ENCODE peak calls at places on chromosomes 13 and 19, in ten cellular contexts. L, E, M, T, Q, I, N, O, S and B are unnamed samples.

GRCh38 chr13:33321686-33322473 is 36.3 kb upstream of the STARD13 start:
- DNase-seq in L (no peak), E (peak; percentile 58), M (no peak), T (no peak), Q (no peak), I (no peak), N (no peak), O (no peak), S (no peak), B (no peak)

GRCh38 chr13:33610471-33611015 is 207.4 kb upstream of the RFC3 start:
- DNase-seq in L (peak; percentile 14), E (peak; percentile 35), M (no peak), T (no peak), Q (no peak), I (no peak), N (no peak), O (peak; percentile 95), S (peak; percentile 60), B (peak; percentile 82)

GRCh38 chr13:35926859-35927530 is 204.2 kb downstream of the DCLK1 start:
- DNase-seq in L (no peak), E (peak; percentile 17), M (peak; percentile 53), T (peak; percentile 33), Q (no peak), I (no peak), N (no peak), O (no peak), S (no peak), B (no peak)

GRCh38 chr19:48255376-48256303 is at the start of gene CARD8:
- DNase-seq in L (peak; percentile 43), E (peak; percentile 92), M (peak; percentile 93), T (peak; percentile 35), Q (peak; percentile 65), I (peak; percentile 87), N (peak; percentile 92), O (peak; percentile 88), S (peak; percentile 79), B (peak; percentile 92)

GRCh38 chr13:62085337-62085736 is 669.7 kb upstream of the PCDH20 start:
- DNase-seq in L (no peak), E (no peak), M (no peak), T (no peak), Q (no peak), I (no peak), N (no peak), O (no peak), S (no peak), B (no peak)

GRCh38 chr19:41612483-41612882 is 14.4 kb downstream of the CEACAM4 start:
- DNase-seq in L (no peak), E (no peak), M (no peak), T (no peak), Q (no peak), I (no peak), N (no peak), O (no peak), S (no peak), B (peak; percentile 44)

GRCh38 chr13:85525411-85525810 is 273.8 kb downstream of the SLITRK6 start:
- DNase-seq in L (no peak), E (no peak), M (no peak), T (no peak), Q (no peak), I (no peak), N (no peak), O (no peak), S (no peak), B (no peak)

GRCh38 chr13:98570929-98571372 is 6.0 kb downstream of the STK24 start:
- DNase-seq in L (no peak), E (no peak), M (no peak), T (no peak), Q (no peak), I (peak; percentile 49), N (peak; percentile 87), O (peak; percentile 77), S (no peak), B (no peak)

GRCh38 chr19:47124937-47125668 is 5.5 kb upstream of the SAE1 start:
- DNase-seq in L (no peak), E (peak; percentile 82), M (peak; percentile 84), T (no peak), Q (no peak), I (peak; percentile 86), N (peak; percentile 74), O (peak; percentile 78), S (peak; percentile 32), B (no peak)

GRCh38 chr13:95301135-95301946 is at the start of gene ABCC4:
- DNase-seq in L (no peak), E (peak; percentile 77), M (peak; percentile 68), T (no peak), Q (peak; percentile 27), I (peak; percentile 90), N (peak; percentile 72), O (peak; percentile 51), S (peak; percentile 92), B (peak; percentile 78)

GRCh38 chr13:46668302-46668720 is 115.3 kb downstream of the LRCH1 start:
- DNase-seq in L (no peak), E (peak; percentile 95), M (peak; percentile 94), T (no peak), Q (peak; percentile 76), I (no peak), N (peak; percentile 18), O (no peak), S (no peak), B (peak; percentile 35)

GRCh38 chr19:3179739-3180293 is 1.2 kb downstream of the S1PR4 start:
- DNase-seq in L (no peak), E (no peak), M (no peak), T (no peak), Q (no peak), I (no peak), N (peak; percentile 34), O (no peak), S (no peak), B (no peak)

GRCh38 chr13:39506559-39507390 is 96.2 kb downstream of the LHFPL6 start:
- DNase-seq in L (no peak), E (no peak), M (peak; percentile 18), T (no peak), Q (peak; percentile 57), I (no peak), N (peak; percentile 51), O (no peak), S (no peak), B (no peak)

GRCh38 chr13:110225007-110225406 is 82.0 kb downstream of the COL4A1 start:
- DNase-seq in L (no peak), E (no peak), M (no peak), T (no peak), Q (no peak), I (no peak), N (no peak), O (no peak), S (no peak), B (no peak)
- H3K27ac ChIP-seq in L (peak overlapping the region; percentile 72), E (no peak overlapping the region), M (no peak overlapping the region), T (no peak overlapping the region), Q (no peak overlapping the region), I (no peak overlapping the region), N (no peak overlapping the region), O (no peak overlapping the region), S (no peak overlapping the region), B (peak overlapping the region; percentile 21)

GRCh38 chr19:7676854-7677253 is at the start of gene MCEMP1:
- DNase-seq in L (no peak), E (no peak), M (no peak), T (no peak), Q (no peak), I (no peak), N (no peak), O (no peak), S (no peak), B (peak; percentile 74)

GRCh38 chr19:7680606-7681335 is at the start of gene TRAPPC5:
- DNase-seq in L (peak; percentile 42), E (peak; percentile 85), M (peak; percentile 78), T (peak; percentile 70), Q (peak; percentile 39), I (peak; percentile 95), N (peak; percentile 93), O (peak; percentile 52), S (peak; percentile 85), B (peak; percentile 90)

GRCh38 chr19:7679771-7680605 is 645 bp upstream of the TRAPPC5 start:
- DNase-seq in L (no peak), E (no peak), M (no peak), T (no peak), Q (no peak), I (no peak), N (no peak), O (no peak), S (peak; percentile 19), B (no peak)

GRCh38 chr19:7677664-7678311 is 898 bp downstream of the MCEMP1 start:
- DNase-seq in L (no peak), E (no peak), M (no peak), T (no peak), Q (no peak), I (no peak), N (no peak), O (peak; percentile 18), S (no peak), B (peak; percentile 46)

GRCh38 chr19:7679017-7679720 is 1.5 kb upstream of the TRAPPC5 start:
- DNase-seq in L (no peak), E (no peak), M (no peak), T (no peak), Q (no peak), I (no peak), N (peak; percentile 76), O (peak; percentile 36), S (peak; percentile 78), B (peak; percentile 58)
- TF ChIP-seq CTCF in L (no peak), E (no peak), M (no peak), T (no peak), Q (no peak), I (no peak), N (peak; percentile 81), O (peak; percentile 56), S (peak; percentile 71), B (peak; percentile 10)

GRCh38 chr13:75769141-75769905 is 133.2 kb downstream of the LMO7 start:
- DNase-seq in L (no peak), E (no peak), M (no peak), T (no peak), Q (no peak), I (no peak), N (no peak), O (no peak), S (no peak), B (no peak)
- H3K27ac ChIP-seq in L (no peak overlapping the region), E (no peak overlapping the region), M (no peak overlapping the region), T (no peak overlapping the region), Q (no peak overlapping the region), I (peak overlapping the region; percentile 67), N (no peak overlapping the region), O (no peak overlapping the region), S (no peak overlapping the region), B (peak overlapping the region; percentile 17)

GRCh38 chr13:103277099-103277498 is 210.9 kb upstream of the SLC10A2 start:
- DNase-seq in L (no peak), E (no peak), M (no peak), T (no peak), Q (no peak), I (no peak), N (no peak), O (no peak), S (no peak), B (no peak)

GRCh38 chr13:103275708-103276107 is 209.5 kb upstream of the SLC10A2 start:
- DNase-seq in L (no peak), E (no peak), M (no peak), T (no peak), Q (no peak), I (no peak), N (no peak), O (no peak), S (no peak), B (no peak)

GRCh38 chr13:103275079-103275478 is 208.9 kb upstream of the SLC10A2 start:
- DNase-seq in L (no peak), E (no peak), M (no peak), T (no peak), Q (no peak), I (no peak), N (no peak), O (no peak), S (no peak), B (no peak)

GRCh38 chr13:103272770-103273169 is 206.6 kb upstream of the SLC10A2 start:
- DNase-seq in L (no peak), E (no peak), M (peak; percentile 20), T (no peak), Q (no peak), I (no peak), N (no peak), O (no peak), S (no peak), B (no peak)

GRCh38 chr13:103273825-103274224 is 207.6 kb upstream of the SLC10A2 start:
- DNase-seq in L (no peak), E (no peak), M (no peak), T (no peak), Q (no peak), I (no peak), N (no peak), O (no peak), S (no peak), B (no peak)
- TF ChIP-seq CTCF in L (no peak), E (no peak), M (no peak), T (no peak), Q (no peak), I (no peak), N (no peak), O (no peak), S (no peak), B (no peak)